ENCODE peak calls at places on chromosomes 6 and 20, in six cellular contexts. T is right cardiac atrium; E is CD8-positive, alpha-beta memory T cell; Q is upper lobe of right lung; F is breast epithelium; W is astrocyte. L is an unnamed sample.

GRCh38 chr6:85490516-85491248 is 40.8 kb downstream of the NT5E start:
- DNase-seq in Q (no peak), F (no peak), W (peak; percentile 57), E (no peak), T (no peak), L (no peak)

GRCh38 chr6:32298632-32299336 is 72.9 kb downstream of the TSBP1 start:
- DNase-seq in F (no peak), W (peak; percentile 36), T (no peak), E (no peak), Q (no peak), L (no peak)

GRCh38 chr6:152452639-152453038 is 184.5 kb downstream of the SYNE1 start:
- DNase-seq in F (no peak), E (no peak), T (no peak), W (no peak), Q (no peak), L (no peak)

GRCh38 chr6:83169096-83169495 is 24.0 kb downstream of the PGM3 start:
- DNase-seq in W (no peak), F (no peak), E (no peak), Q (no peak), T (no peak), L (no peak)

GRCh38 chr20:48716086-48716485 is 111.7 kb downstream of the PREX1 start:
- DNase-seq in Q (no peak), T (no peak), W (no peak), E (peak; percentile 52), F (no peak), L (no peak)

GRCh38 chr6:37160922-37161778 is 8.8 kb upstream of the PIM1 start:
- DNase-seq in W (peak; percentile 86), F (no peak), E (no peak), Q (no peak), T (no peak), L (no peak)

GRCh38 chr6:23499549-23499948 is 626.5 kb upstream of the NRSN1 start:
- DNase-seq in Q (no peak), E (no peak), F (no peak), T (no peak), W (no peak), L (no peak)

GRCh38 chr6:36028887-36029324 is 1.3 kb downstream of the MAPK14 start:
- DNase-seq in Q (peak; percentile 79), F (no peak), E (peak; percentile 48), W (peak; percentile 80), T (peak; percentile 75), L (peak; percentile 56)

GRCh38 chr6:38482466-38482865 is 157.3 kb downstream of the BTBD9 start:
- DNase-seq in F (no peak), T (no peak), E (no peak), W (peak; percentile 62), Q (no peak), L (no peak)

GRCh38 chr6:38796850-38797249 is 81.7 kb downstream of the DNAH8 start:
- DNase-seq in T (no peak), E (no peak), W (no peak), Q (no peak), F (no peak), L (no peak)

GRCh38 chr6:85449818-85450577 is at the start of gene NT5E:
- DNase-seq in W (peak; percentile 61), E (peak; percentile 57), T (peak; percentile 88), F (peak; percentile 54), Q (peak; percentile 88), L (no peak)

GRCh38 chr6:71248306-71248705 is 40.3 kb upstream of the OGFRL1 start:
- DNase-seq in F (no peak), Q (no peak), T (no peak), W (peak; percentile 36), E (no peak), L (no peak)

GRCh38 chr6:2563635-2564034 is 187.1 kb downstream of the MYLK4 start:
- DNase-seq in W (peak; percentile 18), F (no peak), E (no peak), T (no peak), Q (no peak), L (no peak)

GRCh38 chr6:153962548-153962947 is 76.5 kb upstream of the OPRM1 start:
- DNase-seq in F (no peak), T (no peak), Q (no peak), E (no peak), W (no peak), L (no peak)

GRCh38 chr20:23445596-23446217 is 6.2 kb downstream of the CSTL1 start:
- DNase-seq in E (no peak), W (peak; percentile 85), T (no peak), Q (no peak), F (no peak), L (no peak)

GRCh38 chr20:15931897-15932296 is 641.4 kb downstream of the KIF16B start:
- DNase-seq in W (no peak), T (no peak), Q (no peak), F (no peak), E (no peak), L (no peak)

GRCh38 chr20:23245553-23246128 is 105.0 kb upstream of the NXT1 start:
- DNase-seq in W (no peak), T (peak; percentile 73), E (no peak), F (no peak), Q (peak; percentile 81), L (no peak)

GRCh38 chr6:47203266-47203967 is 106.3 kb downstream of the TNFRSF21 start:
- DNase-seq in E (peak; percentile 1), Q (no peak), W (no peak), T (no peak), F (no peak), L (no peak)

GRCh38 chr20:23497458-23498026 is 6.6 kb downstream of the CST8 start:
- DNase-seq in W (no peak), F (no peak), E (no peak), T (no peak), Q (no peak), L (no peak)

GRCh38 chr20:57695940-57696339 is 13.9 kb downstream of the PMEPA1 start:
- DNase-seq in E (no peak), Q (no peak), F (no peak), W (no peak), T (peak; percentile 9), L (no peak)
- H3K4me1 ChIP-seq in E (no peaks in the 10 kb centered on the region), Q (peaks cover 13% of the 10 kb centered on the region), F (peaks cover 26% of the 10 kb centered on the region), W (peaks cover 92% of the 10 kb centered on the region), T (no peaks in the 10 kb centered on the region), L (no peaks in the 10 kb centered on the region)

GRCh38 chr6:144314562-144314961 is 29.4 kb downstream of the UTRN start:
- DNase-seq in F (no peak), W (no peak), E (no peak), Q (no peak), T (no peak), L (no peak)

GRCh38 chr6:144315981-144316865 is 31.1 kb downstream of the UTRN start:
- DNase-seq in W (no peak), E (no peak), Q (no peak), F (no peak), T (no peak), L (no peak)

GRCh38 chr6:144317736-144318135 is 32.6 kb downstream of the UTRN start:
- DNase-seq in T (no peak), Q (no peak), W (no peak), E (no peak), F (no peak), L (no peak)

GRCh38 chr6:144315226-144315980 is 30.3 kb downstream of the UTRN start:
- DNase-seq in Q (no peak), E (no peak), F (no peak), W (no peak), T (peak; percentile 22), L (no peak)

GRCh38 chr6:144316866-144317204 is 31.7 kb downstream of the UTRN start:
- DNase-seq in E (no peak), W (no peak), Q (no peak), F (no peak), T (no peak), L (no peak)
- H3K4me1 ChIP-seq in E (no peaks in the 10 kb centered on the region), W (no peaks in the 10 kb centered on the region), Q (peaks cover 78% of the 10 kb centered on the region), F (peaks cover 8% of the 10 kb centered on the region), T (peaks cover 21% of the 10 kb centered on the region), L (no peaks in the 10 kb centered on the region)

GRCh38 chr20:19816386-19816785 is 58.3 kb downstream of the RIN2 start:
- DNase-seq in Q (no peak), T (no peak), W (no peak), E (no peak), F (no peak), L (no peak)

GRCh38 chr20:19813839-19814238 is 55.8 kb downstream of the RIN2 start:
- DNase-seq in T (no peak), E (no peak), W (no peak), Q (no peak), F (no peak), L (no peak)

GRCh38 chr20:19814241-19814640 is 56.2 kb downstream of the RIN2 start:
- DNase-seq in Q (no peak), E (no peak), T (no peak), F (no peak), W (no peak), L (no peak)

GRCh38 chr20:19817017-19817416 is 59.0 kb downstream of the RIN2 start:
- DNase-seq in Q (no peak), T (peak; percentile 44), F (no peak), W (peak; percentile 94), E (no peak), L (no peak)

DNA sequence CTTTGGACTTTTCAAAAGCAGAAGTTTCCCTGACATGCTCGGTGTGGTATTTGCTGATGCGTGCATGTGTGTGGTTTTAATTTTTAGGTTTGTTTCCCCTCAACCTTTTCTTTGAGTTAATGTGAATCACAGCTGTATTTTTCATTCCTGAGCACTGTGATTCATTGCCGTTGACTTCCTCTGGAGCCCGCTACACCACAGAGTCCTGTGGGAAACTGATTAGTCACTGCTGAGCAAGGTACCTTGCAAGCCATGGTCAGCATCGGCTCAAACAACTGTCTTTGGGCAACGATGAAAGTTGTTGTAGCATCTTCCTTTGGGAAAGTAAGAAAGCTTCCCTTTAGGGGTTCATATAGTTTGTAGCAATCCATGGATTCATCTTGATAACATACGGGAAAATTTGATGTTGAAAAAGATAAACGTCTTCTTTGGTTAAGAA is 57.5 kb downstream of the RIN2 start:
- DNase-seq in W (peak; percentile 98), E (no peak), F (no peak), Q (no peak), T (no peak), L (no peak)
- H3K4me1 ChIP-seq in W (peaks cover 33% of the 10 kb centered on the region), E (no peaks in the 10 kb centered on the region), F (no peaks in the 10 kb centered on the region), Q (peaks cover 36% of the 10 kb centered on the region), T (no peaks in the 10 kb centered on the region), L (no peaks in the 10 kb centered on the region)

GRCh38 chr6:81696505-81696904 is 56.0 kb downstream of the TENT5A start:
- DNase-seq in W (peak; percentile 37), E (no peak), T (no peak), F (no peak), Q (no peak), L (no peak)

GRCh38 chr6:81697564-81697963 is 54.9 kb downstream of the TENT5A start:
- DNase-seq in T (no peak), Q (no peak), F (no peak), W (peak; percentile 62), E (no peak), L (no peak)

GRCh38 chr6:81693212-81693611 is 59.3 kb downstream of the TENT5A start:
- DNase-seq in W (no peak), E (no peak), F (no peak), Q (no peak), T (no peak), L (no peak)

GRCh38 chr6:81694855-81695254 is 57.6 kb downstream of the TENT5A start:
- DNase-seq in E (no peak), F (no peak), W (no peak), Q (no peak), T (no peak), L (no peak)

DNA sequence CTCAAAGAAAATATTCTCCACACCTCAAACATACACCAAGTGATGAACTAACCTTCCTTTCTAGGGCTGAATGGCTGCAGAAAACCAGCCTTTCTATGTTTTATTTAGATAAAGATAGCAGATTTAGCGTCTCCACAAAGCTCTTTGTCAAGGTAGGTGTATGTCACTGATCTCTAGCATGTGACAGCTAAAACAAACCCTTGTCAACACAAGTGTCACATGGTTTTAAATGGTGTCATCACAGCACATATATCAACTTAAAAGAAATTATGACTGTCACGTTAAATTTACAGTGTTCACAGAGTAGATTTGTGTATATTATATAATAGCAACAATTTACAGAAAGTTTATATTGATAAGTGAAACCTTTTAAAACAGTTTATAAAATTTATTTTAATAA is 58.3 kb downstream of the TENT5A start:
- DNase-seq in Q (no peak), E (no peak), F (no peak), T (no peak), W (no peak), L (no peak)
- H3K4me1 ChIP-seq in Q (no peaks in the 10 kb centered on the region), E (no peaks in the 10 kb centered on the region), F (no peaks in the 10 kb centered on the region), T (no peaks in the 10 kb centered on the region), W (peaks cover 2% of the 10 kb centered on the region), L (no peaks in the 10 kb centered on the region)